ENCODE peak calls at places on chromosomes 4 and X, in four cellular contexts. Q is cardiac fibroblast, I is astrocyte of the cerebellum, J is neural progenitor cell. O is an unnamed sample.

GRCh38 chrX:133776072-133776471 is 209.3 kb downstream of the GPC3 start:
- DNase-seq in Q (no peak), J (peak; percentile 47), I (no peak), O (no peak)

GRCh38 chrX:47158131-47158530 is 13.1 kb downstream of the RBM10 start:
- DNase-seq in J (no peak), Q (no peak), I (no peak), O (no peak)

GRCh38 chrX:119093991-119094741 is 21.4 kb downstream of the CT47C1 start:
- DNase-seq in Q (no peak), I (no peak), J (no peak), O (no peak)

GRCh38 chr4:112823141-112823540 is 186.2 kb downstream of the LARP7 start:
- DNase-seq in Q (no peak), J (no peak), I (no peak), O (no peak)

GRCh38 chrX:19659929-19660328 is 144.6 kb upstream of the MAP3K15 start:
- DNase-seq in Q (no peak), J (no peak), I (no peak), O (no peak)

GRCh38 chr4:85740431-85740861 is 265.5 kb downstream of the ARHGAP24 start:
- DNase-seq in J (no peak), I (no peak), Q (peak; percentile 23), O (no peak)

GRCh38 chr4:13881880-13882279 is 254.4 kb upstream of the BOD1L1 start:
- DNase-seq in Q (peak; percentile 56), I (no peak), J (no peak), O (no peak)

GRCh38 chrX:130018143-130018542 is 35.7 kb downstream of the BCORL1 start:
- DNase-seq in Q (no peak), J (no peak), I (no peak), O (no peak)

GRCh38 chr4:95545526-95545925 is 3.2 kb downstream of the UNC5C start:
- DNase-seq in I (no peak), J (no peak), Q (no peak), O (no peak)

GRCh38 chrX:24862343-24862742 is 153.4 kb downstream of the ARX start:
- DNase-seq in I (no peak), Q (peak; percentile 47), J (no peak), O (no peak)

GRCh38 chr4:40924096-40924792 is 174.5 kb downstream of the NSUN7 start:
- DNase-seq in I (peak; percentile 16), J (peak; percentile 48), Q (peak; percentile 68), O (peak; percentile 79)

GRCh38 chr4:74044676-74045075 is 6.2 kb upstream of the CXCL3 start:
- DNase-seq in Q (no peak), I (no peak), J (no peak), O (no peak)

GRCh38 chrX:21725498-21725897 is 32.4 kb downstream of the SMPX start:
- DNase-seq in J (peak; percentile 40), Q (no peak), I (no peak), O (no peak)
- TF ChIP-seq CTCF in J (peak; percentile 58), Q (peak; percentile 42), I (peak; percentile 54), O (peak; percentile 78)

DNA sequence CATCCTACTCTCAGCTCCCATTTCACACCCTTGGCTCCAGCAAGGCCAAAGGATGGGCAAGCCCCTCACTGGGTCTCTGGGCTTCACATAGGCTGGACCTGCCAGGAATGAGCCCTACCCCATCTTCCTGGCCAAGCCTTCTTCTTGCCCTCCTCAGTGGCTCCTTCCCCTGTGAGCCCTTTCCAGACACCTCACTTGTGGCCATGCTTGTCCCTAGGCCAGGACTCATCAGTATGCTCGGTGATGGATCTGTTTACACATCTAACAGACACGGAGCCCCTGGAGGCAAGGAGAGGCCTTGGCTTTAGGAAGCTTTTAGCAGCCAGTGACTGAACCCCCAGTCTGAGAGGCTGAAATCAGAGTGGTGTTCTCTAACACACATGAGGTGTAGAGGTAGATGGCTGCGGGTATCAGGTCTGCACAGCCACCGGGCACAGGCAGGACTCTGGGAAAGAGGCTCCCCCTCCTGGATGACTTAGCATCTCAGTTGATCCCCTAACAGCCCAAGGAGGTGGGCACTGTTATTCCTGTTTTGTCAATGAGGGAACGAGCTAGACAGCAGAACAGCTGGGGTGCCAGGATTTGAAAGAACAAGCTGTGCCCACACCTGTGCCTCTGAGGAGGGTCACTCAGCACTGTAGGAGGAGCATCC is 44.8 kb downstream of the PPP2R2C start:
- DNase-seq in J (peak; percentile 59), I (no peak), Q (no peak), O (no peak)
- TF ChIP-seq CTCF in J (peak; percentile 54), I (no peak), Q (no peak), O (peak; percentile 19)

GRCh38 chr4:70269674-70270073 is 27.3 kb downstream of the CSN3 start:
- DNase-seq in I (no peak), Q (no peak), J (peak; percentile 12), O (no peak)
- TF ChIP-seq CTCF in I (no peak), Q (no peak), J (peak; percentile 43), O (no peak)

DNA sequence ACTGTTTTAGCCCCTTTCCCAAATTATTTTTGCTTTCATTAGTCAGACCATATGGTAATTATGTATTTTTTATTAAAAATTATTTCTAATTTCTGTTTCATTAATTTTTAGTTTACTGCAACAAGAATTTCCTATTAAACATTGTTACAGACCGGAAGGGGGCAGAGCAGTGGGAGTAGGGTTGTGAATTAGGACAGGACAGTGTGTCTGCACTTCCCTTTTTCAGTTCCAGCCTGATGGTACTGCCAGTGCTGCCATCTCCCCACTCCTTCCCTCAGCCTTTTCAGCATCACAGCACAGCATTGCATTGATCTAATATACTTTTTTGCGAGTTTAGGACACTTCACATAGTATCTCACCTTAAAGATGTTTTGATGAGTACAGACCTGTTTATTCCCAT is 76.5 kb downstream of the STIM2 start:
- DNase-seq in Q (no peak), I (no peak), J (no peak), O (no peak)
- TF ChIP-seq CTCF in Q (no peak), I (no peak), J (no peak), O (no peak)

GRCh38 chr4:183197140-183197539 is 98.1 kb downstream of the WWC2 start:
- DNase-seq in J (no peak), I (no peak), Q (no peak), O (no peak)
- TF ChIP-seq CTCF in J (no peak), I (no peak), Q (no peak), O (no peak)

DNA sequence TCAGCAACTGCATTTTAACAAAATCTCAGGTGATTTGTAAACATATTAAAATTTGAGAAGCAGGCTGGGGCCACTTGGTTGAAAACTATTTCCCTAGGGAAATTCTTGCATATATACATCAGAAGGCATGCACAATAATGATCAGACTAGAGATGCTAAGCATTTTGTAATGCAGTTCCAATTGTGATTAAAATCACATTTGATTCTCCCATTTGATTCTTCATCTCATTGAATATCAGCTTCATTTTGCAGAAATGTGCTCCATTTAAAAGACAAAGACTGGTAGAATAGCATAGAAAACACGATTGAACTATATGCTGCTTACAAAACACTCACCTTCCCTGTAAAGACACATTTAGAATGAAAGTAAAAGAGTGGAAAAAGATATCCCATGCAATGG is 32.4 kb upstream of the FHIP1A start:
- DNase-seq in Q (no peak), J (no peak), I (no peak), O (no peak)
- TF ChIP-seq CTCF in Q (no peak), J (no peak), I (no peak), O (no peak)

GRCh38 chr4:3136454-3136853 is 62.0 kb downstream of the HTT start:
- DNase-seq in I (peak; percentile 9), Q (peak; percentile 56), J (no peak), O (no peak)
- TF ChIP-seq CTCF in I (no peak), Q (peak; percentile 24), J (peak; percentile 22), O (peak; percentile 55)

O was measured in type B pancreatic cell.